ENCODE peak calls at places on chromosomes 4 and X, in nine cellular contexts. A is left kidney, H is globus pallidus, S is fibroblast of mammary gland, Z is NCI-H1417, L is NCI-H345, W is fibroblast of pulmonary artery, F is iPS DF 6.9, R is endodermal cell. U is an unnamed sample.

GRCh38 chr4:40238700-40239548 is 42.1 kb downstream of the RHOH start:
- DNase-seq in L (no peak), A (peak), S (no peak), R (no peak), W (peak), F (no peak), Z (no peak), H (no peak), U (no peak)

GRCh38 chrX:102546818-102547493 is 30.4 kb upstream of the TMSB15A start:
- DNase-seq in L (peak), H (no peak), A (peak), Z (peak), F (no peak), R (peak), S (no peak), W (no peak), U (peak)

GRCh38 chrX:112066813-112067212 is 15.8 kb downstream of the TRPC5 start:
- DNase-seq in L (no peak), W (no peak), R (no peak), H (no peak), F (no peak), S (no peak), A (no peak), Z (no peak), U (no peak)

GRCh38 chr4:86934147-86934771 is 552 bp upstream of the AFF1 start:
- DNase-seq in A (peak), W (no peak), H (no peak), S (no peak), Z (no peak), R (peak), L (no peak), F (no peak), U (peak)

GRCh38 chrX:40031861-40032422 is 65.8 kb downstream of the BCOR start:
- DNase-seq in S (no peak), Z (no peak), R (no peak), L (no peak), W (no peak), F (no peak), A (no peak), H (no peak), U (no peak)

GRCh38 chr4:89036535-89036934 is 20.4 kb downstream of the FAM13A start:
- DNase-seq in R (no peak), Z (no peak), F (no peak), L (no peak), S (no peak), W (no peak), H (no peak), A (no peak), U (no peak)

GRCh38 chrX:102155806-102156179 is at the start of gene BEX5:
- DNase-seq in W (no peak), Z (peak), F (peak), R (peak), A (peak), H (peak), L (peak), S (peak), U (peak)

GRCh38 chrX:5876984-5877655 is 351.5 kb downstream of the NLGN4X start:
- DNase-seq in S (peak), H (no peak), F (no peak), W (no peak), L (no peak), A (peak), Z (peak), R (peak), U (peak)

GRCh38 chr4:185909959-185910358 is 98.0 kb upstream of the SORBS2 start:
- DNase-seq in Z (no peak), S (no peak), A (no peak), W (no peak), H (no peak), F (no peak), L (no peak), R (no peak), U (no peak)

GRCh38 chr4:186765138-186765537 is 41.5 kb upstream of the FAT1 start:
- DNase-seq in A (peak), F (no peak), W (peak), Z (no peak), L (no peak), S (peak), H (no peak), R (peak), U (peak)